ENCODE peak calls at places on chromosomes 13 and 19, in four cellular contexts. L is adrenal gland, Q is PC-3, N is GM23338. X is an unnamed sample. For H3K36me3, the result is how much of the 10 kb centered on the place peaks cover.

GRCh38 chr13:99596180-99596579 is 94.9 kb downstream of the TM9SF2 start:
- DNase-seq in L (no peak), Q (no peak), N (no peak), X (no peak)

GRCh38 chr19:46068345-46069258 is 27.8 kb upstream of the IGFL4 start:
- DNase-seq in Q (peak), L (peak), N (no peak), X (peak)

GRCh38 chr19:30647891-30648290 is 275.7 kb downstream of the ZNF536 start:
- DNase-seq in Q (no peak), L (no peak), N (no peak), X (no peak)

GRCh38 chr19:3397266-3398022 is 31.1 kb downstream of the NFIC start:
- DNase-seq in N (peak), L (peak), Q (no peak), X (peak)

GRCh38 chr19:1266818-1267440 is 2.2 kb upstream of the CIRBP start:
- DNase-seq in N (peak), Q (peak), L (peak), X (peak)

GRCh38 chr13:30934381-30934780 is 1.9 kb downstream of the TEX26 start:
- DNase-seq in Q (no peak), L (no peak), N (peak), X (no peak)

GRCh38 chr19:589693-590395 is at the start of gene HCN2:
- DNase-seq in L (no peak), Q (no peak), N (no peak), X (no peak)

GRCh38 chr13:20512042-20512683 is 13.5 kb downstream of the CRYL1 start:
- DNase-seq in N (peak), L (no peak), Q (no peak), X (no peak)

GRCh38 chr13:43785681-43786471 is 896 bp downstream of the ENOX1 start:
- DNase-seq in Q (peak), N (peak), L (peak), X (peak)

GRCh38 chr19:49849433-49850220 is 1.3 kb upstream of the PTOV1 start:
- DNase-seq in N (no peak), L (no peak), Q (no peak), X (no peak)

GRCh38 chr19:34471906-34472305 is 9.7 kb upstream of the WTIP start:
- DNase-seq in L (no peak), Q (no peak), N (no peak), X (no peak)
- H3K36me3 ChIP-seq in L (half or more), Q (under half), N (under half), X (under half)

DNA sequence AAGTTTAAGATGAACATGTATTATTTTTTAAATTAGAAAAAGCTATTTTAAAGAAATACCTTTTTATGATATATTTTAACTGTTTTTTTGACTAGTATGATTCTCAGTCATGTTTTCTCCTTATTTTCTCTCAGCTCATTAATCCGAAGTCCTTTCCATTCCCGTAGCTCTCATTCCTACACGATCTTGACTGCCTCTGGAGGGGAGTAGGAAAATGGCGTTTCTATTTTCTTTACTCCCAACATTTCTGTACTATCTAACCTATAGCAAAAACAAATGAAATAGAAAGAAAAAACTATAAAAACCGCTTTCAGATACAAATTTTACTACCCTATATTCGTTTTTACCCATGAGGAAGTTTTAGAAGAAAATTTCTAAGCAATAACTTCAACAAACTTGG is 343.8 kb downstream of the RBM26 start:
- DNase-seq in L (no peak), Q (no peak), N (peak), X (no peak)
- H3K36me3 ChIP-seq in L (under half), Q (under half), N (under half), X (under half)

GRCh38 chr13:23348270-23349126 is 85.0 kb downstream of the SACS start:
- DNase-seq in L (no peak), N (peak), Q (no peak), X (no peak)
- H3K36me3 ChIP-seq in L (under half), N (under half), Q (under half), X (under half)

DNA sequence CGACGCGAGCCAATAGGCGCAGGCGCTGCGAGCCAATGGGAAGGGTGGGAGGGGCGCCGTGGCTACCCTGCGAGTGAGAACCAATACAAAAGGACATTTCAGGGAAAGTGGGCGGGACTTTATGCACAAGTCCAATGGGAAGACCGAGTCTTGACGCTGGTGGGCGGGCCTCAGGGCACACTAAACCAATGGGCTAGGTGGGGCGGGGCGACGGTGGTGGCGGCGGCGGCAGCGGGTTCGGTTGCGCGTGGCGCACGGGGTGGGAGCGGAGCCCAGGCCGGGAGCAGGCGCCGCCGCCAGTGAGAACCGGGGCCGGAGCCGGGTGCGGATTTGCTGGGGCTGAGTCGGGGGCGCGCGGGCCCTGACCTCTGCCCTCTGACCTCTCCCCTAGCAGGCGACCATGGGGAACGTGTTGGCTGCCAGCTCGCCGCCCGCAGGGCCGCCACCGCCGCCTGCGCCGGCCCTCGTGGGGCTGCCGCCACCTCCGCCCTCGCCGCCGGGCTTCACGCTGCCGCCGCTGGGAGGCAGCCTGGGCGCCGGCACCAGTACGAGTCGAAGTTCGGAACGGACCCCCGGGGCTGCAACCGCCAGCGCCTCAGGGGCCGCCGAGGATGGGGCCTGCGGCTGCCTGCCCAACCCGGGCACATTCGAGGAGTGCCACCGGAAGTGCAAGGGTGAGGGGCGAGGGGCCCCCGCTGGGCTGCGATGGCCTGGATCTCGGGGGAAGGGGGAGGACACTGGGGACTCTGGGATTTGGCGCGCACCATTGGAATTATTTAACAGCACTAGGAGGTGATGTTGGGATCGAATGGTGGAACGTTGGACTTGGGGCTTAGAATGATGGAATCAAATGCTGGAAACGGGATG is at the start of gene TOMM40:
- DNase-seq in N (peak), Q (no peak), L (peak), X (no peak)
- H3K36me3 ChIP-seq in N (under half), Q (under half), L (half or more), X (under half)

X was measured in colonic mucosa.